ENCODE peak calls at places on chromosomes 3 and 15, in ten cellular contexts. One of them, this sample, is unnamed.

GRCh38 chr3:106305127-106305526 is 436.3 kb upstream of the CBLB start:
- DNase-seq in adrenal gland: no peak
- DNase-seq in natural killer cell: no peak
- DNase-seq in cardiac fibroblast: peak; percentile 2
- DNase-seq in tibial artery: no peak
- DNase-seq in cardiac muscle cell: no peak
- DNase-seq in Peyer's patch: no peak
- DNase-seq in foreskin fibroblast: peak; percentile 12
- DNase-seq in colonic mucosa: no peak
- DNase-seq in neural crest cell: no peak
- DNase-seq in this sample: no peak

GRCh38 chr3:195847061-195847950 is 35.6 kb upstream of the MUC4 start:
- DNase-seq in natural killer cell: no peak
- DNase-seq in colonic mucosa: peak; percentile 52
- DNase-seq in neural crest cell: no peak
- DNase-seq in Peyer's patch: no peak
- DNase-seq in foreskin fibroblast: peak; percentile 47
- DNase-seq in adrenal gland: peak; percentile 72
- DNase-seq in cardiac muscle cell: peak; percentile 73
- DNase-seq in cardiac fibroblast: peak; percentile 60
- DNase-seq in tibial artery: no peak
- DNase-seq in this sample: no peak

GRCh38 chr3:10568549-10568948 is 63.2 kb upstream of the ATP2B2 start:
- DNase-seq in neural crest cell: no peak
- DNase-seq in tibial artery: no peak
- DNase-seq in colonic mucosa: no peak
- DNase-seq in natural killer cell: no peak
- DNase-seq in Peyer's patch: no peak
- DNase-seq in cardiac fibroblast: no peak
- DNase-seq in foreskin fibroblast: no peak
- DNase-seq in cardiac muscle cell: no peak
- DNase-seq in adrenal gland: no peak
- DNase-seq in this sample: no peak

GRCh38 chr3:53161820-53162671 is 1.0 kb downstream of the PRKCD start:
- DNase-seq in cardiac muscle cell: peak; percentile 18
- DNase-seq in colonic mucosa: peak; percentile 46
- DNase-seq in neural crest cell: peak; percentile 23
- DNase-seq in Peyer's patch: peak; percentile 70
- DNase-seq in adrenal gland: no peak
- DNase-seq in tibial artery: no peak
- DNase-seq in foreskin fibroblast: no peak
- DNase-seq in cardiac fibroblast: peak; percentile 13
- DNase-seq in natural killer cell: peak; percentile 31
- DNase-seq in this sample: peak; percentile 24

GRCh38 chr3:64022451-64023186 is 675 bp downstream of the PSMD6 start:
- DNase-seq in cardiac fibroblast: no peak
- DNase-seq in natural killer cell: no peak
- DNase-seq in foreskin fibroblast: no peak
- DNase-seq in cardiac muscle cell: peak; percentile 22
- DNase-seq in Peyer's patch: no peak
- DNase-seq in tibial artery: no peak
- DNase-seq in adrenal gland: peak; percentile 36
- DNase-seq in neural crest cell: no peak
- DNase-seq in colonic mucosa: peak; percentile 20
- DNase-seq in this sample: no peak

GRCh38 chr3:8001307-8001706 is 500.3 kb upstream of the LMCD1 start:
- DNase-seq in natural killer cell: no peak
- DNase-seq in adrenal gland: no peak
- DNase-seq in Peyer's patch: no peak
- DNase-seq in cardiac fibroblast: no peak
- DNase-seq in neural crest cell: no peak
- DNase-seq in cardiac muscle cell: no peak
- DNase-seq in colonic mucosa: no peak
- DNase-seq in tibial artery: no peak
- DNase-seq in foreskin fibroblast: no peak
- DNase-seq in this sample: no peak

GRCh38 chr3:180391001-180391400 is 211.0 kb upstream of the TTC14 start:
- DNase-seq in cardiac fibroblast: no peak
- DNase-seq in colonic mucosa: no peak
- DNase-seq in natural killer cell: no peak
- DNase-seq in Peyer's patch: no peak
- DNase-seq in cardiac muscle cell: no peak
- DNase-seq in foreskin fibroblast: no peak
- DNase-seq in adrenal gland: no peak
- DNase-seq in tibial artery: no peak
- DNase-seq in neural crest cell: no peak
- DNase-seq in this sample: no peak

GRCh38 chr3:182058488-182058887 is 346.8 kb downstream of the SOX2 start:
- DNase-seq in natural killer cell: no peak
- DNase-seq in neural crest cell: no peak
- DNase-seq in Peyer's patch: no peak
- DNase-seq in tibial artery: no peak
- DNase-seq in colonic mucosa: no peak
- DNase-seq in cardiac muscle cell: no peak
- DNase-seq in adrenal gland: no peak
- DNase-seq in foreskin fibroblast: no peak
- DNase-seq in cardiac fibroblast: no peak
- DNase-seq in this sample: no peak

GRCh38 chr3:141115752-141116541 is 64.8 kb downstream of the SPSB4 start:
- DNase-seq in Peyer's patch: no peak
- DNase-seq in colonic mucosa: no peak
- DNase-seq in cardiac muscle cell: no peak
- DNase-seq in natural killer cell: no peak
- DNase-seq in foreskin fibroblast: peak; percentile 5
- DNase-seq in adrenal gland: no peak
- DNase-seq in tibial artery: no peak
- DNase-seq in neural crest cell: no peak
- DNase-seq in cardiac fibroblast: peak; percentile 37
- DNase-seq in this sample: no peak

GRCh38 chr3:134351421-134351820 is 22.8 kb downstream of the AMOTL2 start:
- DNase-seq in tibial artery: no peak
- DNase-seq in foreskin fibroblast: no peak
- DNase-seq in cardiac fibroblast: peak; percentile 51
- DNase-seq in natural killer cell: no peak
- DNase-seq in adrenal gland: no peak
- DNase-seq in neural crest cell: no peak
- DNase-seq in cardiac muscle cell: peak; percentile 47
- DNase-seq in Peyer's patch: no peak
- DNase-seq in colonic mucosa: no peak
- DNase-seq in this sample: no peak

GRCh38 chr15:60589253-60589652 is 110.3 kb upstream of the ICE2 start:
- DNase-seq in foreskin fibroblast: no peak
- DNase-seq in cardiac fibroblast: no peak
- DNase-seq in tibial artery: no peak
- DNase-seq in adrenal gland: peak; percentile 53
- DNase-seq in natural killer cell: no peak
- DNase-seq in cardiac muscle cell: no peak
- DNase-seq in colonic mucosa: no peak
- DNase-seq in neural crest cell: no peak
- DNase-seq in Peyer's patch: peak; percentile 79
- DNase-seq in this sample: no peak

GRCh38 chr15:97517726-97518125 is 442.8 kb upstream of the ARRDC4 start:
- DNase-seq in foreskin fibroblast: no peak
- DNase-seq in Peyer's patch: no peak
- DNase-seq in natural killer cell: no peak
- DNase-seq in adrenal gland: no peak
- DNase-seq in neural crest cell: no peak
- DNase-seq in cardiac fibroblast: no peak
- DNase-seq in tibial artery: no peak
- DNase-seq in colonic mucosa: no peak
- DNase-seq in cardiac muscle cell: peak; percentile 17
- DNase-seq in this sample: no peak

GRCh38 chr15:75452364-75452967 is 976 bp upstream of the SIN3A start:
- DNase-seq in cardiac fibroblast: peak; percentile 85
- DNase-seq in tibial artery: peak; percentile 93
- DNase-seq in neural crest cell: peak; percentile 49
- DNase-seq in Peyer's patch: peak; percentile 94
- DNase-seq in adrenal gland: peak; percentile 87
- DNase-seq in natural killer cell: peak; percentile 69
- DNase-seq in cardiac muscle cell: peak; percentile 84
- DNase-seq in foreskin fibroblast: peak; percentile 78
- DNase-seq in colonic mucosa: peak; percentile 94
- DNase-seq in this sample: peak; percentile 41

GRCh38 chr15:74259821-74260502 is 23.8 kb downstream of the CCDC33 start:
- DNase-seq in natural killer cell: no peak
- DNase-seq in foreskin fibroblast: no peak
- DNase-seq in cardiac fibroblast: no peak
- DNase-seq in tibial artery: no peak
- DNase-seq in Peyer's patch: no peak
- DNase-seq in neural crest cell: no peak
- DNase-seq in adrenal gland: no peak
- DNase-seq in cardiac muscle cell: no peak
- DNase-seq in colonic mucosa: no peak
- DNase-seq in this sample: no peak

GRCh38 chr15:29656636-29657475 is 165.4 kb downstream of the TJP1 start:
- DNase-seq in cardiac fibroblast: peak; percentile 20
- DNase-seq in neural crest cell: peak; percentile 79
- DNase-seq in colonic mucosa: no peak
- DNase-seq in tibial artery: no peak
- DNase-seq in natural killer cell: no peak
- DNase-seq in foreskin fibroblast: no peak
- DNase-seq in Peyer's patch: no peak
- DNase-seq in adrenal gland: no peak
- DNase-seq in cardiac muscle cell: peak; percentile 43
- DNase-seq in this sample: peak; percentile 59
- TF ChIP-seq CTCF in cardiac fibroblast: no peak
- TF ChIP-seq CTCF in neural crest cell: peak; percentile 61
- TF ChIP-seq CTCF in colonic mucosa: no peak
- TF ChIP-seq CTCF in tibial artery: no peak
- TF ChIP-seq CTCF in natural killer cell: no peak
- TF ChIP-seq CTCF in foreskin fibroblast: no peak
- TF ChIP-seq CTCF in Peyer's patch: no peak
- TF ChIP-seq CTCF in adrenal gland: no peak
- TF ChIP-seq CTCF in cardiac muscle cell: no peak
- TF ChIP-seq CTCF in this sample: peak; percentile 59

DNA sequence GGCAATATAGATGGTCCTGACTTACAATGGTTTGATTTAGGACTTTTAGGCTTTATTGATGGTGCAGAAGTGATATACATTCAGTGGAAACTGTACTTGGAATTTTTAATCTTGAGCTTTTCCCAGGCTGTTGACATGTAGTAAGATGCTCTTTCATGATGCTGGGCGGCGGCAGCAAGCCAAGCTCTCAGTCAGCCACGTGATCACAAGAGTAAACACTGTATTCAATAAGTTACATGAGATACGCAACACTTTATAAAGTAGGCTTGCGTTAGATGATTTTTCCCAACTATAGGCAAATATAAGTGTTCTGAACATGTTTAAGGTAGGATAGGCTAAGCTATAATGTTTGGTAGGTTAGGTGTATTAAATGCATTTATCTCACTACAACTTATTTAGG is 17.9 kb downstream of the PARP9 start:
- DNase-seq in tibial artery: no peak
- DNase-seq in Peyer's patch: no peak
- DNase-seq in adrenal gland: no peak
- DNase-seq in natural killer cell: no peak
- DNase-seq in cardiac muscle cell: no peak
- DNase-seq in foreskin fibroblast: no peak
- DNase-seq in cardiac fibroblast: no peak
- DNase-seq in neural crest cell: no peak
- DNase-seq in colonic mucosa: no peak
- DNase-seq in this sample: no peak
- TF ChIP-seq CTCF in tibial artery: no peak
- TF ChIP-seq CTCF in Peyer's patch: no peak
- TF ChIP-seq CTCF in adrenal gland: no peak
- TF ChIP-seq CTCF in natural killer cell: no peak
- TF ChIP-seq CTCF in cardiac muscle cell: no peak
- TF ChIP-seq CTCF in foreskin fibroblast: no peak
- TF ChIP-seq CTCF in cardiac fibroblast: no peak
- TF ChIP-seq CTCF in neural crest cell: no peak
- TF ChIP-seq CTCF in colonic mucosa: no peak
- TF ChIP-seq CTCF in this sample: no peak

GRCh38 chr3:38110314-38111050 is 26.4 kb downstream of the ACAA1 start:
- DNase-seq in tibial artery: peak; percentile 3
- DNase-seq in cardiac muscle cell: no peak
- DNase-seq in foreskin fibroblast: no peak
- DNase-seq in colonic mucosa: no peak
- DNase-seq in Peyer's patch: peak; percentile 32
- DNase-seq in natural killer cell: no peak
- DNase-seq in neural crest cell: no peak
- DNase-seq in cardiac fibroblast: no peak
- DNase-seq in adrenal gland: no peak
- DNase-seq in this sample: no peak
- TF ChIP-seq CTCF in tibial artery: no peak
- TF ChIP-seq CTCF in cardiac muscle cell: no peak
- TF ChIP-seq CTCF in foreskin fibroblast: no peak
- TF ChIP-seq CTCF in colonic mucosa: no peak
- TF ChIP-seq CTCF in Peyer's patch: no peak
- TF ChIP-seq CTCF in natural killer cell: no peak
- TF ChIP-seq CTCF in neural crest cell: no peak
- TF ChIP-seq CTCF in cardiac fibroblast: no peak
- TF ChIP-seq CTCF in adrenal gland: no peak
- TF ChIP-seq CTCF in this sample: no peak

GRCh38 chr15:90347666-90348065 is 4.4 kb upstream of the ZNF774 start:
- DNase-seq in natural killer cell: no peak
- DNase-seq in cardiac muscle cell: no peak
- DNase-seq in neural crest cell: no peak
- DNase-seq in Peyer's patch: no peak
- DNase-seq in tibial artery: no peak
- DNase-seq in foreskin fibroblast: no peak
- DNase-seq in adrenal gland: no peak
- DNase-seq in colonic mucosa: no peak
- DNase-seq in cardiac fibroblast: no peak
- DNase-seq in this sample: no peak

GRCh38 chr15:90351479-90352108 is 490 bp upstream of the ZNF774 start:
- DNase-seq in neural crest cell: no peak
- DNase-seq in Peyer's patch: no peak
- DNase-seq in colonic mucosa: no peak
- DNase-seq in adrenal gland: no peak
- DNase-seq in cardiac muscle cell: no peak
- DNase-seq in tibial artery: peak; percentile 27
- DNase-seq in natural killer cell: no peak
- DNase-seq in foreskin fibroblast: no peak
- DNase-seq in cardiac fibroblast: no peak
- DNase-seq in this sample: no peak

GRCh38 chr15:90345859-90346258 is 6.2 kb upstream of the ZNF774 start:
- DNase-seq in colonic mucosa: no peak
- DNase-seq in neural crest cell: no peak
- DNase-seq in tibial artery: peak; percentile 38
- DNase-seq in foreskin fibroblast: no peak
- DNase-seq in adrenal gland: peak; percentile 52
- DNase-seq in Peyer's patch: no peak
- DNase-seq in cardiac muscle cell: no peak
- DNase-seq in natural killer cell: no peak
- DNase-seq in cardiac fibroblast: no peak
- DNase-seq in this sample: no peak

GRCh38 chr15:90349072-90349471 is 3.0 kb upstream of the ZNF774 start:
- DNase-seq in natural killer cell: no peak
- DNase-seq in adrenal gland: no peak
- DNase-seq in cardiac fibroblast: no peak
- DNase-seq in neural crest cell: no peak
- DNase-seq in Peyer's patch: no peak
- DNase-seq in tibial artery: no peak
- DNase-seq in foreskin fibroblast: no peak
- DNase-seq in cardiac muscle cell: no peak
- DNase-seq in colonic mucosa: no peak
- DNase-seq in this sample: no peak

DNA sequence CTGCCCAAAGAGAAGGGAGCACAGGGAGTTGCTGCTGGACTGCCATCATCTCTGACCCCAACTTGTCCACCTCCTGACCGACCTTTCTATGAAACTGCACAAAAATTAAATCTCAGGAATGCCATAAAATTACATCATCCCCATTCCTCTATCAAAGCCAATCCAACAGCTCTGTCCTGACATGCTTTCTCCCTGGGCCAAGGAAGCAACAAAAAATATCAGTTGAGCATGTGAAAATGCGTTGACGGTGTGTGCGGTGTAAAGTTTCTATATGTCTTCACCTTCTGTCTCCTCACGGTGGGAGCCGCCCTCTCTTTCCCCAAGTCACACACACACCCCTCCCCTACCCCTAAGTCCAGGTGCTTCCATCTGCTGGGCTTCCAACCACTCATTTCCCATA is 3.6 kb upstream of the ZNF774 start:
- DNase-seq in tibial artery: no peak
- DNase-seq in cardiac fibroblast: no peak
- DNase-seq in Peyer's patch: no peak
- DNase-seq in cardiac muscle cell: no peak
- DNase-seq in adrenal gland: no peak
- DNase-seq in natural killer cell: no peak
- DNase-seq in foreskin fibroblast: no peak
- DNase-seq in neural crest cell: no peak
- DNase-seq in colonic mucosa: no peak
- DNase-seq in this sample: no peak
- TF ChIP-seq CTCF in tibial artery: no peak
- TF ChIP-seq CTCF in cardiac fibroblast: no peak
- TF ChIP-seq CTCF in Peyer's patch: no peak
- TF ChIP-seq CTCF in cardiac muscle cell: no peak
- TF ChIP-seq CTCF in adrenal gland: no peak
- TF ChIP-seq CTCF in natural killer cell: no peak
- TF ChIP-seq CTCF in foreskin fibroblast: no peak
- TF ChIP-seq CTCF in neural crest cell: no peak
- TF ChIP-seq CTCF in colonic mucosa: no peak
- TF ChIP-seq CTCF in this sample: no peak

This sample was measured in progenitor cell of endocrine pancreas.